ENCODE peak calls at places on chromosomes 13 and 19, in eight cellular contexts. One of them, this sample, is unnamed.

GRCh38 chr19:31319465-31319864 is 29.8 kb downstream of the TSHZ3 start:
- DNase-seq in BJ: no peak
- DNase-seq in dorsolateral prefrontal cortex: no peak
- DNase-seq in suprapubic skin: no peak
- DNase-seq in IMR-90: no peak
- DNase-seq in fibroblast of lung: no peak
- DNase-seq in SK-N-SH: no peak
- DNase-seq in heart right ventricle: no peak
- DNase-seq in this sample: no peak

GRCh38 chr13:46339035-46339666 is 47.9 kb downstream of the RUBCNL start:
- DNase-seq in BJ: no peak
- DNase-seq in dorsolateral prefrontal cortex: no peak
- DNase-seq in suprapubic skin: no peak
- DNase-seq in IMR-90: peak
- DNase-seq in fibroblast of lung: peak
- DNase-seq in SK-N-SH: no peak
- DNase-seq in heart right ventricle: peak
- DNase-seq in this sample: no peak

GRCh38 chr19:35433448-35433847 is 14.6 kb upstream of the FFAR2 start:
- DNase-seq in BJ: no peak
- DNase-seq in dorsolateral prefrontal cortex: no peak
- DNase-seq in suprapubic skin: no peak
- DNase-seq in IMR-90: no peak
- DNase-seq in fibroblast of lung: no peak
- DNase-seq in SK-N-SH: no peak
- DNase-seq in heart right ventricle: no peak
- DNase-seq in this sample: no peak

GRCh38 chr19:29478578-29479565 is 46.9 kb upstream of the VSTM2B start:
- DNase-seq in BJ: no peak
- DNase-seq in dorsolateral prefrontal cortex: peak
- DNase-seq in suprapubic skin: peak
- DNase-seq in IMR-90: no peak
- DNase-seq in fibroblast of lung: no peak
- DNase-seq in SK-N-SH: peak
- DNase-seq in heart right ventricle: no peak
- DNase-seq in this sample: no peak

GRCh38 chr13:19153782-19154450 is 27.7 kb downstream of the TUBA3C start:
- DNase-seq in BJ: no peak
- DNase-seq in dorsolateral prefrontal cortex: no peak
- DNase-seq in suprapubic skin: no peak
- DNase-seq in IMR-90: no peak
- DNase-seq in fibroblast of lung: no peak
- DNase-seq in SK-N-SH: peak
- DNase-seq in heart right ventricle: no peak
- DNase-seq in this sample: no peak

GRCh38 chr13:45503658-45504057 is 38.9 kb downstream of the COG3 start:
- DNase-seq in BJ: no peak
- DNase-seq in dorsolateral prefrontal cortex: no peak
- DNase-seq in suprapubic skin: no peak
- DNase-seq in IMR-90: no peak
- DNase-seq in fibroblast of lung: no peak
- DNase-seq in SK-N-SH: no peak
- DNase-seq in heart right ventricle: no peak
- DNase-seq in this sample: no peak

GRCh38 chr13:23794267-23795161 is 94.7 kb downstream of the MIPEP start:
- DNase-seq in BJ: peak
- DNase-seq in dorsolateral prefrontal cortex: no peak
- DNase-seq in suprapubic skin: no peak
- DNase-seq in IMR-90: peak
- DNase-seq in fibroblast of lung: peak
- DNase-seq in SK-N-SH: no peak
- DNase-seq in heart right ventricle: no peak
- DNase-seq in this sample: no peak

GRCh38 chr19:10560154-10560553 is 5.7 kb downstream of the KRI1 start:
- DNase-seq in BJ: no peak
- DNase-seq in dorsolateral prefrontal cortex: no peak
- DNase-seq in suprapubic skin: no peak
- DNase-seq in IMR-90: no peak
- DNase-seq in fibroblast of lung: no peak
- DNase-seq in SK-N-SH: no peak
- DNase-seq in heart right ventricle: no peak
- DNase-seq in this sample: no peak

GRCh38 chr13:61466280-61466679 is 50.6 kb upstream of the PCDH20 start:
- DNase-seq in BJ: no peak
- DNase-seq in dorsolateral prefrontal cortex: no peak
- DNase-seq in suprapubic skin: no peak
- DNase-seq in IMR-90: no peak
- DNase-seq in fibroblast of lung: no peak
- DNase-seq in SK-N-SH: no peak
- DNase-seq in heart right ventricle: no peak
- DNase-seq in this sample: no peak

GRCh38 chr19:13014101-13014920 is 19.0 kb downstream of the NFIX start:
- DNase-seq in BJ: no peak
- DNase-seq in dorsolateral prefrontal cortex: no peak
- DNase-seq in suprapubic skin: no peak
- DNase-seq in IMR-90: no peak
- DNase-seq in fibroblast of lung: peak
- DNase-seq in SK-N-SH: no peak
- DNase-seq in heart right ventricle: no peak
- DNase-seq in this sample: no peak

GRCh38 chr19:7326105-7326877 is 22.4 kb upstream of the ARHGEF18 start:
- DNase-seq in BJ: no peak
- DNase-seq in dorsolateral prefrontal cortex: no peak
- DNase-seq in suprapubic skin: no peak
- DNase-seq in IMR-90: no peak
- DNase-seq in fibroblast of lung: no peak
- DNase-seq in SK-N-SH: no peak
- DNase-seq in heart right ventricle: no peak
- DNase-seq in this sample: no peak

GRCh38 chr13:52348081-52348480 is 57.9 kb downstream of the THSD1 start:
- DNase-seq in BJ: peak
- DNase-seq in dorsolateral prefrontal cortex: no peak
- DNase-seq in suprapubic skin: no peak
- DNase-seq in IMR-90: peak
- DNase-seq in fibroblast of lung: peak
- DNase-seq in SK-N-SH: no peak
- DNase-seq in heart right ventricle: peak
- DNase-seq in this sample: no peak

GRCh38 chr13:24923305-24923640 is 159.3 kb downstream of the RNF17 start:
- DNase-seq in BJ: peak
- DNase-seq in dorsolateral prefrontal cortex: no peak
- DNase-seq in suprapubic skin: no peak
- DNase-seq in IMR-90: peak
- DNase-seq in fibroblast of lung: peak
- DNase-seq in SK-N-SH: peak
- DNase-seq in heart right ventricle: peak
- DNase-seq in this sample: no peak

GRCh38 chr13:46831588-46832194 is 34.7 kb upstream of the ESD start:
- DNase-seq in BJ: peak
- DNase-seq in dorsolateral prefrontal cortex: peak
- DNase-seq in suprapubic skin: no peak
- DNase-seq in IMR-90: peak
- DNase-seq in fibroblast of lung: peak
- DNase-seq in SK-N-SH: peak
- DNase-seq in heart right ventricle: peak
- DNase-seq in this sample: peak

GRCh38 chr19:47239610-47240296 is 8.8 kb upstream of the BBC3 start:
- DNase-seq in BJ: no peak
- DNase-seq in dorsolateral prefrontal cortex: peak
- DNase-seq in suprapubic skin: no peak
- DNase-seq in IMR-90: peak
- DNase-seq in fibroblast of lung: peak
- DNase-seq in SK-N-SH: peak
- DNase-seq in heart right ventricle: no peak
- DNase-seq in this sample: peak

GRCh38 chr13:43664700-43665191 is 122.0 kb downstream of the ENOX1 start:
- DNase-seq in BJ: peak
- DNase-seq in dorsolateral prefrontal cortex: no peak
- DNase-seq in suprapubic skin: no peak
- DNase-seq in IMR-90: peak
- DNase-seq in fibroblast of lung: peak
- DNase-seq in SK-N-SH: no peak
- DNase-seq in heart right ventricle: no peak
- DNase-seq in this sample: no peak

GRCh38 chr19:18603958-18604819 is 2.4 kb downstream of the CRLF1 start:
- DNase-seq in BJ: no peak
- DNase-seq in dorsolateral prefrontal cortex: no peak
- DNase-seq in suprapubic skin: no peak
- DNase-seq in IMR-90: no peak
- DNase-seq in fibroblast of lung: no peak
- DNase-seq in SK-N-SH: peak
- DNase-seq in heart right ventricle: no peak
- DNase-seq in this sample: no peak

GRCh38 chr13:58059624-58060023 is 428.1 kb downstream of the PCDH17 start:
- DNase-seq in BJ: no peak
- DNase-seq in dorsolateral prefrontal cortex: no peak
- DNase-seq in suprapubic skin: no peak
- DNase-seq in IMR-90: no peak
- DNase-seq in fibroblast of lung: no peak
- DNase-seq in SK-N-SH: no peak
- DNase-seq in heart right ventricle: no peak
- DNase-seq in this sample: no peak

GRCh38 chr13:34634443-34634842 is 307.6 kb upstream of the NBEA start:
- DNase-seq in BJ: no peak
- DNase-seq in dorsolateral prefrontal cortex: no peak
- DNase-seq in suprapubic skin: no peak
- DNase-seq in IMR-90: no peak
- DNase-seq in fibroblast of lung: no peak
- DNase-seq in SK-N-SH: no peak
- DNase-seq in heart right ventricle: no peak
- DNase-seq in this sample: no peak

GRCh38 chr19:32227561-32228165 is 117.7 kb upstream of the ZNF507 start:
- DNase-seq in BJ: no peak
- DNase-seq in dorsolateral prefrontal cortex: no peak
- DNase-seq in suprapubic skin: no peak
- DNase-seq in IMR-90: no peak
- DNase-seq in fibroblast of lung: no peak
- DNase-seq in SK-N-SH: no peak
- DNase-seq in heart right ventricle: no peak
- DNase-seq in this sample: no peak

GRCh38 chr13:96678801-96679200 is 315.5 kb downstream of the OXGR1 start:
- DNase-seq in BJ: no peak
- DNase-seq in dorsolateral prefrontal cortex: no peak
- DNase-seq in suprapubic skin: no peak
- DNase-seq in IMR-90: no peak
- DNase-seq in fibroblast of lung: no peak
- DNase-seq in SK-N-SH: no peak
- DNase-seq in heart right ventricle: no peak
- DNase-seq in this sample: no peak

GRCh38 chr19:2578911-2579677 is 103.2 kb downstream of the GADD45B start:
- DNase-seq in BJ: peak
- DNase-seq in dorsolateral prefrontal cortex: peak
- DNase-seq in suprapubic skin: peak
- DNase-seq in IMR-90: peak
- DNase-seq in fibroblast of lung: peak
- DNase-seq in SK-N-SH: peak
- DNase-seq in heart right ventricle: peak
- DNase-seq in this sample: peak

GRCh38 chr19:51640371-51640770 is 6.3 kb downstream of the SIGLEC14 start:
- DNase-seq in BJ: no peak
- DNase-seq in dorsolateral prefrontal cortex: no peak
- DNase-seq in suprapubic skin: no peak
- DNase-seq in IMR-90: no peak
- DNase-seq in fibroblast of lung: no peak
- DNase-seq in SK-N-SH: no peak
- DNase-seq in heart right ventricle: no peak
- DNase-seq in this sample: no peak

GRCh38 chr13:32001392-32001768 is 30.2 kb upstream of the FRY start:
- DNase-seq in BJ: no peak
- DNase-seq in dorsolateral prefrontal cortex: no peak
- DNase-seq in suprapubic skin: no peak
- DNase-seq in IMR-90: peak
- DNase-seq in fibroblast of lung: peak
- DNase-seq in SK-N-SH: peak
- DNase-seq in heart right ventricle: peak
- DNase-seq in this sample: no peak

GRCh38 chr13:82878536-82878935 is 1003.7 kb downstream of the SLITRK1 start:
- DNase-seq in BJ: peak
- DNase-seq in dorsolateral prefrontal cortex: no peak
- DNase-seq in suprapubic skin: no peak
- DNase-seq in IMR-90: no peak
- DNase-seq in fibroblast of lung: peak
- DNase-seq in SK-N-SH: no peak
- DNase-seq in heart right ventricle: no peak
- DNase-seq in this sample: no peak

GRCh38 chr19:49224856-49225255 is 67.3 kb downstream of the TRPM4 start:
- DNase-seq in BJ: no peak
- DNase-seq in dorsolateral prefrontal cortex: no peak
- DNase-seq in suprapubic skin: no peak
- DNase-seq in IMR-90: peak
- DNase-seq in fibroblast of lung: peak
- DNase-seq in SK-N-SH: peak
- DNase-seq in heart right ventricle: no peak
- DNase-seq in this sample: no peak
- TF ChIP-seq CTCF in BJ: peak
- TF ChIP-seq CTCF in dorsolateral prefrontal cortex: peak
- TF ChIP-seq CTCF in suprapubic skin: peak
- TF ChIP-seq CTCF in IMR-90: peak
- TF ChIP-seq CTCF in fibroblast of lung: peak
- TF ChIP-seq CTCF in SK-N-SH: peak
- TF ChIP-seq CTCF in heart right ventricle: peak
- TF ChIP-seq CTCF in this sample: no peak

GRCh38 chr13:75416327-75417005 is 65.5 kb downstream of the TBC1D4 start:
- DNase-seq in BJ: no peak
- DNase-seq in dorsolateral prefrontal cortex: no peak
- DNase-seq in suprapubic skin: no peak
- DNase-seq in IMR-90: no peak
- DNase-seq in fibroblast of lung: no peak
- DNase-seq in SK-N-SH: no peak
- DNase-seq in heart right ventricle: no peak
- DNase-seq in this sample: no peak
- TF ChIP-seq CTCF in BJ: no peak
- TF ChIP-seq CTCF in dorsolateral prefrontal cortex: no peak
- TF ChIP-seq CTCF in suprapubic skin: no peak
- TF ChIP-seq CTCF in IMR-90: no peak
- TF ChIP-seq CTCF in fibroblast of lung: no peak
- TF ChIP-seq CTCF in SK-N-SH: no peak
- TF ChIP-seq CTCF in heart right ventricle: no peak
- TF ChIP-seq CTCF in this sample: no peak

DNA sequence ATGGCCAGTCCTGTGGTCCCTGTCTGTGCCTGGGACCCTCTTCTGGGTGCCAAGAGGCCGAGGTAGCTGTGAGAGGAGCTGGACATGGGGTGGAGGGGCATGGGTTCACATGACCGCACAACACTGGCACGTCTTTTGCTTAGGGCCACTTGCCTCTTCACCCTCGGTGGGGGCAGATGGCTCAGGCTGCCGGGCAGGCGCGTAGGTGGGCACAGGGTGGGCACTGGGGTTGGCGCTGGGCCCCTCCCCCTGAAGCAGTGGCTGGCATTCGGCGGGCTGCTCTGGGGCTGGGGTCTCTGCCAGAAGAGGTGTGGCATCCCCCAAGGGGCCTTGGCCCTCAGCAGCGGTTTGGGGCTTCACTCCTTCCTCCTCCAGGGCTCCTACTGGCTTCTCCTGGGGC is 8.4 kb downstream of the PALM3 start:
- DNase-seq in BJ: no peak
- DNase-seq in dorsolateral prefrontal cortex: no peak
- DNase-seq in suprapubic skin: no peak
- DNase-seq in IMR-90: no peak
- DNase-seq in fibroblast of lung: no peak
- DNase-seq in SK-N-SH: peak
- DNase-seq in heart right ventricle: no peak
- DNase-seq in this sample: no peak
- TF ChIP-seq CTCF in BJ: no peak
- TF ChIP-seq CTCF in dorsolateral prefrontal cortex: no peak
- TF ChIP-seq CTCF in suprapubic skin: no peak
- TF ChIP-seq CTCF in IMR-90: no peak
- TF ChIP-seq CTCF in fibroblast of lung: no peak
- TF ChIP-seq CTCF in SK-N-SH: no peak
- TF ChIP-seq CTCF in heart right ventricle: no peak
- TF ChIP-seq CTCF in this sample: no peak

GRCh38 chr13:89361909-89362308 is 1690.7 kb downstream of the SLITRK5 start:
- DNase-seq in BJ: no peak
- DNase-seq in dorsolateral prefrontal cortex: no peak
- DNase-seq in suprapubic skin: no peak
- DNase-seq in IMR-90: peak
- DNase-seq in fibroblast of lung: no peak
- DNase-seq in SK-N-SH: no peak
- DNase-seq in heart right ventricle: no peak
- DNase-seq in this sample: no peak
- TF ChIP-seq CTCF in BJ: no peak
- TF ChIP-seq CTCF in dorsolateral prefrontal cortex: no peak
- TF ChIP-seq CTCF in suprapubic skin: no peak
- TF ChIP-seq CTCF in IMR-90: no peak
- TF ChIP-seq CTCF in fibroblast of lung: peak
- TF ChIP-seq CTCF in SK-N-SH: peak
- TF ChIP-seq CTCF in heart right ventricle: peak
- TF ChIP-seq CTCF in this sample: no peak

This sample was measured in CD4-positive, alpha-beta T cell.